ENCODE peak calls at places on chromosome 2, in seven cellular contexts. One of them, this sample, is unnamed.

GRCh38 chr2:56185101-56185581 is 1.4 kb downstream of the CCDC85A start:
- DNase-seq in stimulated activated CD4-positive, alpha-beta T cell treated with anti-CD3 and anti-CD28 coated beads, Interleukin-12 subunit alpha, Interleukin-12 subunit beta, amount 100 ng/mL, for 4 hours: no peak
- DNase-seq in hepatic stellate cell: peak
- DNase-seq in GOT3: no peak
- DNase-seq in NCI-H2107: no peak
- DNase-seq in mucosa of descending colon: peak
- DNase-seq in nephron progenitor cell: peak
- DNase-seq in this sample: no peak

GRCh38 chr2:29033172-29033571 is 41.2 kb downstream of the PCARE start:
- DNase-seq in stimulated activated CD4-positive, alpha-beta T cell treated with anti-CD3 and anti-CD28 coated beads, Interleukin-12 subunit alpha, Interleukin-12 subunit beta, amount 100 ng/mL, for 4 hours: no peak
- DNase-seq in hepatic stellate cell: peak
- DNase-seq in GOT3: no peak
- DNase-seq in NCI-H2107: no peak
- DNase-seq in mucosa of descending colon: no peak
- DNase-seq in nephron progenitor cell: no peak
- DNase-seq in this sample: no peak

GRCh38 chr2:149561309-149561926 is 26.2 kb downstream of the MMADHC start:
- DNase-seq in stimulated activated CD4-positive, alpha-beta T cell treated with anti-CD3 and anti-CD28 coated beads, Interleukin-12 subunit alpha, Interleukin-12 subunit beta, amount 100 ng/mL, for 4 hours: no peak
- DNase-seq in hepatic stellate cell: no peak
- DNase-seq in GOT3: no peak
- DNase-seq in NCI-H2107: no peak
- DNase-seq in mucosa of descending colon: no peak
- DNase-seq in nephron progenitor cell: peak
- DNase-seq in this sample: no peak

GRCh38 chr2:2635025-2635528 is 304.0 kb upstream of the MYT1L start:
- DNase-seq in stimulated activated CD4-positive, alpha-beta T cell treated with anti-CD3 and anti-CD28 coated beads, Interleukin-12 subunit alpha, Interleukin-12 subunit beta, amount 100 ng/mL, for 4 hours: no peak
- DNase-seq in hepatic stellate cell: no peak
- DNase-seq in GOT3: no peak
- DNase-seq in NCI-H2107: no peak
- DNase-seq in mucosa of descending colon: no peak
- DNase-seq in nephron progenitor cell: no peak
- DNase-seq in this sample: no peak

GRCh38 chr2:19158899-19159298 is 199.5 kb downstream of the OSR1 start:
- DNase-seq in stimulated activated CD4-positive, alpha-beta T cell treated with anti-CD3 and anti-CD28 coated beads, Interleukin-12 subunit alpha, Interleukin-12 subunit beta, amount 100 ng/mL, for 4 hours: no peak
- DNase-seq in hepatic stellate cell: no peak
- DNase-seq in GOT3: no peak
- DNase-seq in NCI-H2107: no peak
- DNase-seq in mucosa of descending colon: no peak
- DNase-seq in nephron progenitor cell: no peak
- DNase-seq in this sample: no peak

GRCh38 chr2:181984060-181984459 is 1.6 kb upstream of the PPP1R1C start:
- DNase-seq in stimulated activated CD4-positive, alpha-beta T cell treated with anti-CD3 and anti-CD28 coated beads, Interleukin-12 subunit alpha, Interleukin-12 subunit beta, amount 100 ng/mL, for 4 hours: no peak
- DNase-seq in hepatic stellate cell: no peak
- DNase-seq in GOT3: no peak
- DNase-seq in NCI-H2107: no peak
- DNase-seq in mucosa of descending colon: no peak
- DNase-seq in nephron progenitor cell: no peak
- DNase-seq in this sample: no peak

GRCh38 chr2:30332791-30333453 is 101.6 kb downstream of the LBH start:
- DNase-seq in stimulated activated CD4-positive, alpha-beta T cell treated with anti-CD3 and anti-CD28 coated beads, Interleukin-12 subunit alpha, Interleukin-12 subunit beta, amount 100 ng/mL, for 4 hours: peak
- DNase-seq in hepatic stellate cell: no peak
- DNase-seq in GOT3: no peak
- DNase-seq in NCI-H2107: no peak
- DNase-seq in mucosa of descending colon: no peak
- DNase-seq in nephron progenitor cell: no peak
- DNase-seq in this sample: no peak

GRCh38 chr2:39736593-39736992 is 42.5 kb downstream of the THUMPD2 start:
- DNase-seq in stimulated activated CD4-positive, alpha-beta T cell treated with anti-CD3 and anti-CD28 coated beads, Interleukin-12 subunit alpha, Interleukin-12 subunit beta, amount 100 ng/mL, for 4 hours: no peak
- DNase-seq in hepatic stellate cell: peak
- DNase-seq in GOT3: no peak
- DNase-seq in NCI-H2107: no peak
- DNase-seq in mucosa of descending colon: no peak
- DNase-seq in nephron progenitor cell: no peak
- DNase-seq in this sample: no peak

GRCh38 chr2:241268306-241268705 is 47.2 kb downstream of the HDLBP start:
- DNase-seq in stimulated activated CD4-positive, alpha-beta T cell treated with anti-CD3 and anti-CD28 coated beads, Interleukin-12 subunit alpha, Interleukin-12 subunit beta, amount 100 ng/mL, for 4 hours: no peak
- DNase-seq in hepatic stellate cell: no peak
- DNase-seq in GOT3: no peak
- DNase-seq in NCI-H2107: no peak
- DNase-seq in mucosa of descending colon: no peak
- DNase-seq in nephron progenitor cell: no peak
- DNase-seq in this sample: no peak

This sample was measured in epithelial cell of prostate.